ENCODE peak calls at places on chromosomes 2 and 18, in ten cellular contexts. B, T, N, Q, F, W, M, Z, I and V are unnamed samples.

GRCh38 chr18:12657849-12658829 is at the start of gene SPIRE1:
- DNase-seq in B (peak; percentile 33), T (peak; percentile 40), N (no peak), Q (peak; percentile 36), F (peak; percentile 83), W (peak; percentile 33), M (peak; percentile 55), Z (peak; percentile 59), I (no peak), V (no peak)

GRCh38 chr2:110818767-110819481 is 86.6 kb downstream of the ACOXL start:
- DNase-seq in B (no peak), T (no peak), N (peak; percentile 6), Q (no peak), F (no peak), W (no peak), M (no peak), Z (no peak), I (no peak), V (no peak)

GRCh38 chr2:179850188-179850587 is 11.2 kb downstream of the ZNF385B start:
- DNase-seq in B (peak; percentile 63), T (no peak), N (peak; percentile 62), Q (no peak), F (no peak), W (no peak), M (no peak), Z (peak; percentile 53), I (peak; percentile 12), V (no peak)

GRCh38 chr18:57439985-57440330 is 4.8 kb downstream of the ONECUT2 start:
- DNase-seq in B (no peak), T (no peak), N (no peak), Q (no peak), F (no peak), W (no peak), M (no peak), Z (no peak), I (no peak), V (no peak)

GRCh38 chr2:221999702-222000101 is 299.1 kb downstream of the PAX3 start:
- DNase-seq in B (peak; percentile 98), T (no peak), N (peak; percentile 74), Q (no peak), F (no peak), W (no peak), M (no peak), Z (peak; percentile 65), I (peak; percentile 78), V (no peak)

GRCh38 chr18:7778181-7778580 is 211.1 kb downstream of the PTPRM start:
- DNase-seq in B (peak; percentile 64), T (no peak), N (no peak), Q (no peak), F (no peak), W (no peak), M (no peak), Z (no peak), I (no peak), V (no peak)

GRCh38 chr2:67649331-67650071 is 252.4 kb downstream of the ETAA1 start:
- DNase-seq in B (peak; percentile 47), T (no peak), N (peak; percentile 67), Q (no peak), F (no peak), W (no peak), M (peak; percentile 77), Z (peak; percentile 80), I (peak; percentile 41), V (no peak)

GRCh38 chr2:42906115-42906556 is 113.8 kb upstream of the HAAO start:
- DNase-seq in B (no peak), T (no peak), N (no peak), Q (no peak), F (no peak), W (no peak), M (no peak), Z (no peak), I (no peak), V (no peak)

GRCh38 chr18:43656547-43656946 is 379.3 kb upstream of the SYT4 start:
- DNase-seq in B (no peak), T (no peak), N (no peak), Q (no peak), F (no peak), W (no peak), M (no peak), Z (no peak), I (no peak), V (no peak)